ENCODE peak calls at places on chromosomes 12 and 14, in ten cellular contexts. Z is endothelial cell; Q is fibroblast of gingiva; B is stimulated activated CD4-positive, alpha-beta T cell treated with anti-CD3 and anti-CD28 coated beads, TNF-alpha, amount 100 ng/mL, for 48 hours; N is stimulated activated CD8-positive, alpha-beta memory T cell treated with anti-CD3 and anti-CD28 coated beads, Interleukin-15, amount 100 ng/mL, for 1 hour; F is naive thymus-derived CD8-positive, alpha-beta T cell; Y is caudate nucleus; S is T follicular helper cell; C is HuH-7; H is progenitor cell of endocrine pancreas. X is an unnamed sample.
A peak's percentile ranks its signal among the peaks of the same experiment; 100 is the strongest.

GRCh38 chr14:101733211-101733610 is 28.3 kb upstream of the PPP2R5C start:
- DNase-seq in B (no peak), Y (no peak), Z (no peak), Q (peak; percentile 14), C (no peak), H (no peak), F (no peak), N (no peak), S (no peak), X (no peak)

GRCh38 chr12:124992874-124993567 is 424 bp upstream of the BRI3BP start:
- DNase-seq in Y (no peak), Q (no peak), H (peak; percentile 74), B (peak; percentile 72), N (peak; percentile 57), C (peak; percentile 73), S (peak; percentile 79), F (peak; percentile 84), Z (peak; percentile 81), X (peak; percentile 94)

GRCh38 chr12:107635139-107635538 is 50.5 kb upstream of the PWP1 start:
- DNase-seq in H (no peak), S (no peak), B (no peak), N (no peak), Q (no peak), F (no peak), Y (no peak), Z (peak; percentile 38), C (no peak), X (no peak)

GRCh38 chr12:93727195-93727811 is 50.1 kb downstream of the CRADD start:
- DNase-seq in C (no peak), F (no peak), H (no peak), N (no peak), Y (no peak), Z (no peak), Q (no peak), B (no peak), S (no peak), X (no peak)

GRCh38 chr14:77641534-77642341 is 25.3 kb upstream of the SPTLC2 start:
- DNase-seq in S (peak; percentile 33), B (peak; percentile 37), H (no peak), Z (no peak), F (peak; percentile 66), Y (no peak), C (no peak), Q (peak; percentile 50), N (peak; percentile 31), X (no peak)

GRCh38 chr12:25585662-25586061 is 32.6 kb upstream of the LMNTD1 start:
- DNase-seq in Z (no peak), C (no peak), N (no peak), F (no peak), B (no peak), H (no peak), Y (no peak), S (no peak), Q (no peak), X (no peak)

GRCh38 chr12:76274699-76275098 is 73.5 kb downstream of the BBS10 start:
- DNase-seq in Y (no peak), H (no peak), F (no peak), C (no peak), S (no peak), B (peak; percentile 16), Q (no peak), N (no peak), Z (no peak), X (no peak)

GRCh38 chr14:76245097-76245496 is 93.4 kb downstream of the GPATCH2L start:
- DNase-seq in N (no peak), Q (no peak), C (no peak), Y (no peak), Z (no peak), F (no peak), B (no peak), H (no peak), S (no peak), X (no peak)

GRCh38 chr12:53591301-53592206 is 34.6 kb downstream of the ATF7 start:
- DNase-seq in Q (peak; percentile 18), F (no peak), H (no peak), N (no peak), B (no peak), Y (no peak), C (no peak), Z (no peak), S (no peak), X (no peak)

GRCh38 chr14:87992720-87993484 is at the start of gene GALC:
- DNase-seq in Q (peak; percentile 92), F (peak; percentile 93), N (peak; percentile 85), B (peak; percentile 91), S (peak; percentile 92), Y (peak; percentile 66), Z (peak; percentile 92), H (peak; percentile 85), C (peak; percentile 61), X (no peak)

GRCh38 chr12:45762185-45763110 is 32.9 kb downstream of the ARID2 start:
- DNase-seq in N (no peak), Y (no peak), Z (peak; percentile 18), S (no peak), C (peak; percentile 26), F (peak; percentile 19), B (no peak), Q (peak; percentile 46), H (no peak), X (no peak)

GRCh38 chr14:77260631-77261030 is 10.4 kb downstream of the NGB start:
- DNase-seq in C (no peak), S (no peak), Z (no peak), Y (no peak), B (no peak), Q (no peak), H (no peak), N (no peak), F (no peak), X (no peak)

GRCh38 chr14:36816481-36816880 is 154.8 kb downstream of the PAX9 start:
- DNase-seq in B (no peak), Y (no peak), Z (no peak), H (no peak), C (no peak), Q (no peak), S (no peak), N (no peak), F (no peak), X (no peak)

GRCh38 chr14:68307769-68308168 is 485.1 kb downstream of the ZFP36L1 start:
- DNase-seq in C (no peak), F (no peak), N (no peak), Z (no peak), Y (no peak), S (no peak), Q (peak; percentile 84), B (no peak), H (no peak), X (no peak)

GRCh38 chr14:51603495-51603894 is 48.2 kb upstream of the FRMD6 start:
- DNase-seq in S (no peak), C (no peak), N (no peak), Z (no peak), Y (no peak), B (no peak), H (no peak), Q (peak; percentile 64), F (no peak), X (no peak)

GRCh38 chr14:85316701-85317100 is 213.2 kb upstream of the FLRT2 start:
- DNase-seq in H (no peak), Q (peak; percentile 62), C (no peak), B (no peak), F (no peak), N (no peak), S (no peak), Y (no peak), Z (no peak), X (no peak)

GRCh38 chr14:98160901-98161300 is 1111.1 kb downstream of the BCL11B start:
- DNase-seq in Y (no peak), S (no peak), B (no peak), F (no peak), Q (no peak), C (no peak), N (no peak), Z (no peak), H (no peak), X (no peak)

GRCh38 chr14:84036863-84037262 is 1493.1 kb upstream of the FLRT2 start:
- DNase-seq in Z (no peak), C (no peak), Q (peak; percentile 61), B (no peak), Y (no peak), N (no peak), F (no peak), S (no peak), H (no peak), X (peak; percentile 4)

GRCh38 chr12:130983328-130984017 is 29.8 kb downstream of the ADGRD1 start:
- DNase-seq in H (no peak), Y (no peak), B (no peak), F (no peak), Z (no peak), C (peak; percentile 17), S (no peak), Q (no peak), N (no peak), X (no peak)

GRCh38 chr12:2084553-2085296 is 31.9 kb downstream of the CACNA1C start:
- DNase-seq in Q (peak; percentile 66), H (no peak), Y (no peak), N (no peak), B (no peak), Z (no peak), S (no peak), F (no peak), C (no peak), X (no peak)

GRCh38 chr12:64946132-64946829 is 121.8 kb downstream of the TBC1D30 start:
- DNase-seq in Y (peak; percentile 32), F (no peak), N (no peak), S (no peak), B (no peak), H (no peak), Z (no peak), C (peak; percentile 17), Q (peak; percentile 41), X (no peak)

GRCh38 chr12:17954788-17955187 is 135.2 kb downstream of the RERGL start:
- DNase-seq in H (no peak), Y (no peak), Z (no peak), Q (no peak), S (no peak), C (no peak), F (no peak), B (no peak), N (no peak), X (peak; percentile 51)

GRCh38 chr12:15037091-15037723 is 64.4 kb downstream of the PDE6H start:
- DNase-seq in Q (no peak), B (no peak), S (no peak), C (no peak), F (no peak), N (no peak), Z (no peak), Y (no peak), H (no peak), X (no peak)

GRCh38 chr12:47876404-47876960 is 28.3 kb downstream of the VDR start:
- DNase-seq in N (no peak), Q (no peak), F (no peak), C (no peak), Z (no peak), H (no peak), B (no peak), Y (no peak), S (no peak), X (no peak)

GRCh38 chr12:76119887-76120286 is 35.4 kb upstream of the NAP1L1 start:
- DNase-seq in Z (no peak), Q (no peak), H (no peak), B (no peak), N (no peak), F (no peak), S (no peak), Y (no peak), C (no peak), X (no peak)

GRCh38 chr14:60196291-60196690 is 31.1 kb upstream of the DHRS7 start:
- DNase-seq in B (no peak), S (no peak), C (no peak), N (no peak), Y (no peak), Q (no peak), Z (no peak), F (no peak), H (no peak), X (no peak)

GRCh38 chr12:40010899-40011774 is 94.7 kb downstream of the SLC2A13 start:
- DNase-seq in F (peak; percentile 69), C (peak; percentile 42), Q (peak; percentile 69), B (peak; percentile 21), H (peak; percentile 35), S (peak; percentile 39), N (peak; percentile 24), Y (no peak), Z (peak; percentile 64), X (peak; percentile 6)

X was measured in DND-41.